ENCODE peak calls at places on chromosomes 12 and 14, in seven cellular contexts. C is iPS-NIHi11, L is GM19239, Z is GM12864, D is NCI-H1694 treated with DMSO at 0.1 percent for 48 hours, Q is mesothelial cell of epicardium, I is tibial nerve. H is an unnamed sample.

GRCh38 chr12:52313926-52314325 is 7.3 kb downstream of the KRT83 start:
- DNase-seq in C (no peak), L (no peak), Z (no peak), D (no peak), Q (no peak), I (no peak), H (no peak)

GRCh38 chr12:73677520-73678291 is 859.9 kb upstream of the ATXN7L3B start:
- DNase-seq in C (no peak), L (no peak), Z (no peak), D (no peak), Q (no peak), I (no peak), H (no peak)

GRCh38 chr12:42326466-42327226 is 679 bp downstream of the PPHLN1 start:
- DNase-seq in C (peak), L (no peak), Z (no peak), D (no peak), Q (no peak), I (no peak), H (no peak)

GRCh38 chr12:48185181-48185919 is 1.9 kb downstream of the CCDC184 start:
- DNase-seq in C (peak), L (no peak), Z (no peak), D (no peak), Q (no peak), I (no peak), H (no peak)

GRCh38 chr12:53051881-53052412 is 2.1 kb downstream of the TNS2 start:
- DNase-seq in C (no peak), L (no peak), Z (no peak), D (no peak), Q (no peak), I (no peak), H (no peak)

GRCh38 chr14:28766505-28767238 is at the start of gene FOXG1:
- DNase-seq in C (peak), L (no peak), Z (no peak), D (peak), Q (no peak), I (no peak), H (no peak)

GRCh38 chr14:74886001-74886400 is 4.3 kb downstream of the DLST start:
- DNase-seq in C (peak), L (no peak), Z (no peak), D (no peak), Q (no peak), I (peak), H (no peak)

GRCh38 chr14:54646576-54647130 is 79.7 kb downstream of the SAMD4A start:
- DNase-seq in C (no peak), L (no peak), Z (no peak), D (no peak), Q (no peak), I (no peak), H (no peak)

GRCh38 chr14:80344208-80344607 is 132.9 kb upstream of the DIO2 start:
- DNase-seq in C (no peak), L (no peak), Z (no peak), D (no peak), Q (no peak), I (no peak), H (no peak)

GRCh38 chr14:94080606-94081385 is at the start of the genes DDX24 and IFI27L1:
- DNase-seq in C (peak), L (peak), Z (peak), D (peak), Q (peak), I (peak), H (peak)

GRCh38 chr12:50992814-50993213 is 33.4 kb downstream of the SLC11A2 start:
- DNase-seq in C (no peak), L (no peak), Z (no peak), D (no peak), Q (no peak), I (peak), H (no peak)

GRCh38 chr12:85516667-85517325 is 236.8 kb downstream of the ALX1 start:
- DNase-seq in C (no peak), L (no peak), Z (no peak), D (no peak), Q (no peak), I (no peak), H (no peak)

GRCh38 chr12:122352394-122352793 is 70.1 kb downstream of the CLIP1 start:
- DNase-seq in C (no peak), L (no peak), Z (no peak), D (no peak), Q (no peak), I (no peak), H (no peak)

GRCh38 chr14:86882818-86883217 is 1110.2 kb downstream of the GALC start:
- DNase-seq in C (peak), L (no peak), Z (no peak), D (no peak), Q (no peak), I (no peak), H (no peak)

GRCh38 chr14:90903101-90903500 is 86.9 kb upstream of the TTC7B start:
- DNase-seq in C (peak), L (peak), Z (peak), D (peak), Q (no peak), I (peak), H (no peak)

GRCh38 chr12:108733132-108733531 is 1.8 kb upstream of the CORO1C start:
- DNase-seq in C (no peak), L (no peak), Z (no peak), D (no peak), Q (no peak), I (no peak), H (no peak)

GRCh38 chr14:105398726-105399440 is 545 bp downstream of the TEX22 start:
- DNase-seq in C (peak), L (peak), Z (no peak), D (peak), Q (no peak), I (no peak), H (no peak)

GRCh38 chr14:72810201-72810600 is 83.7 kb downstream of the DPF3 start:
- DNase-seq in C (no peak), L (no peak), Z (no peak), D (no peak), Q (no peak), I (no peak), H (no peak)

GRCh38 chr14:64942531-64943111 is at the start of gene GPX2:
- DNase-seq in C (no peak), L (no peak), Z (no peak), D (no peak), Q (no peak), I (no peak), H (no peak)